ENCODE peak calls at places on chromosomes 13 and 19, in five cellular contexts. J is SK-N-SH, V is GM12878, G is HepG2, L is K562. M is an unnamed sample.
A peak's percentile ranks its signal among the peaks of the same experiment; 100 is the strongest.

GRCh38 chr13:99484405-99484981 is 16.8 kb upstream of the TM9SF2 start:
- DNase-seq in G (no peak), V (no peak), J (no peak), L (no peak), M (peak; percentile 77)

GRCh38 chr13:70967564-70967963 is 859.3 kb upstream of the KLHL1 start:
- DNase-seq in V (no peak), J (no peak), L (no peak), G (no peak), M (no peak)

GRCh38 chr13:51222510-51223283 is 499 bp downstream of the FAM124A start:
- DNase-seq in V (no peak), G (no peak), J (no peak), L (no peak), M (no peak)

GRCh38 chr13:46603165-46603603 is 50.2 kb downstream of the LRCH1 start:
- DNase-seq in J (no peak), V (no peak), G (peak; percentile 65), L (peak; percentile 18), M (no peak)

GRCh38 chr13:114212096-114212495 is 22.6 kb upstream of the CDC16 start:
- DNase-seq in L (no peak), J (no peak), V (no peak), G (no peak), M (peak; percentile 81)

GRCh38 chr13:112113851-112114250 is 46.9 kb downstream of the SOX1 start:
- DNase-seq in V (no peak), L (no peak), J (no peak), G (no peak), M (no peak)

GRCh38 chr19:45960595-45961235 is 12.9 kb downstream of the NOVA2 start:
- DNase-seq in G (no peak), V (no peak), J (peak; percentile 46), L (peak; percentile 41), M (no peak)

GRCh38 chr19:42229855-42230331 is 9.8 kb downstream of the ZNF526 start:
- DNase-seq in V (no peak), L (peak; percentile 89), G (no peak), J (no peak), M (peak; percentile 12)

GRCh38 chr13:39105110-39105509 is 66.9 kb downstream of the NHLRC3 start:
- DNase-seq in V (no peak), J (peak; percentile 3), L (no peak), G (no peak), M (no peak)

GRCh38 chr13:98372886-98373285 is 195.8 kb upstream of the RNF113B start:
- DNase-seq in J (no peak), L (no peak), G (no peak), V (no peak), M (peak; percentile 87)

GRCh38 chr19:18519962-18520847 is 1.7 kb downstream of the ELL start:
- DNase-seq in L (peak; percentile 85), J (peak; percentile 62), G (peak; percentile 95), V (no peak), M (peak; percentile 85)

GRCh38 chr13:32134241-32134801 is 102.7 kb downstream of the FRY start:
- DNase-seq in G (no peak), J (no peak), L (no peak), V (no peak), M (peak; percentile 73)

GRCh38 chr13:98842858-98843481 is 90.5 kb upstream of the SLC15A1 start:
- DNase-seq in G (peak; percentile 69), L (peak; percentile 71), V (peak; percentile 38), J (peak; percentile 72), M (peak; percentile 80)

GRCh38 chr13:52600666-52601065 is 41.6 kb upstream of the HNRNPA1L2 start:
- DNase-seq in J (no peak), V (no peak), L (no peak), G (no peak), M (no peak)

GRCh38 chr13:25137624-25137892 is 34.5 kb downstream of the AMER2 start:
- DNase-seq in G (no peak), J (no peak), V (no peak), L (no peak), M (no peak)

GRCh38 chr13:24307211-24308067 is 1.9 kb upstream of the C1QTNF9 start:
- DNase-seq in L (no peak), G (peak; percentile 17), J (no peak), V (no peak), M (no peak)

GRCh38 chr13:58620171-58620570 is 988.6 kb downstream of the PCDH17 start:
- DNase-seq in V (no peak), J (peak; percentile 21), L (no peak), G (no peak), M (no peak)

DNA sequence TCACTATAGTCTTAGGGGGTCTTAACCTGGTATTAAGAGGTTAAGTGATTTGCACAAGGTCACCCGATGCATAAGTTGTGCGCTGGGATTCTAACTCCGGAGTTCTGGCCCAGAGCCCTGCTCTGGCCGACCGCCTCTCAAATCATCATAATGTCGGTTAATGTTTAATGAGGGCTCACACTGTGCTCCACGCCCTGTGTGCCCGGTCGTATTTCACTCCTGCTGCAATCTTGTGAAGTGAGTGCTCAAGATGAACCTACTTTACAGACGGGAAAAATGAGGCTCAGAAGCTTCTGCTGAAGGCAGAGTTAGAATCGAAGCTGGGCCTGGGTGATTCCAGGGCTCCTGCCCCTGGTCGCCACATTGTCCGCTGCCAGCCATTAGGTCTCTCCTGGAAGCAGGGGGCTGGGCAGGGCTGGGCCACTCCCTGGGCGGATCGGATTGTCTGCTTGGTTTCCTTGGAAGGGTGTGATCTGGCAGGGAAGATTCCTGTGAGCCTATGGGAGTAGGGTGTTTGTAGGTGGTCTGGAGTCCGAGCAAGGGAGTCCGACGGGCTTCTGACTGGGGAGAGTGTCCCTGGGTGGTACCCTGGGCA is 1.1 kb downstream of the PAK4 start:
- DNase-seq in V (no peak), G (peak; percentile 89), J (no peak), L (no peak), M (no peak)
- TF ChIP-seq MXI1 in V (no peak), G (peak; percentile 49), J (no peak), L (no peak), M (no peak)

DNA sequence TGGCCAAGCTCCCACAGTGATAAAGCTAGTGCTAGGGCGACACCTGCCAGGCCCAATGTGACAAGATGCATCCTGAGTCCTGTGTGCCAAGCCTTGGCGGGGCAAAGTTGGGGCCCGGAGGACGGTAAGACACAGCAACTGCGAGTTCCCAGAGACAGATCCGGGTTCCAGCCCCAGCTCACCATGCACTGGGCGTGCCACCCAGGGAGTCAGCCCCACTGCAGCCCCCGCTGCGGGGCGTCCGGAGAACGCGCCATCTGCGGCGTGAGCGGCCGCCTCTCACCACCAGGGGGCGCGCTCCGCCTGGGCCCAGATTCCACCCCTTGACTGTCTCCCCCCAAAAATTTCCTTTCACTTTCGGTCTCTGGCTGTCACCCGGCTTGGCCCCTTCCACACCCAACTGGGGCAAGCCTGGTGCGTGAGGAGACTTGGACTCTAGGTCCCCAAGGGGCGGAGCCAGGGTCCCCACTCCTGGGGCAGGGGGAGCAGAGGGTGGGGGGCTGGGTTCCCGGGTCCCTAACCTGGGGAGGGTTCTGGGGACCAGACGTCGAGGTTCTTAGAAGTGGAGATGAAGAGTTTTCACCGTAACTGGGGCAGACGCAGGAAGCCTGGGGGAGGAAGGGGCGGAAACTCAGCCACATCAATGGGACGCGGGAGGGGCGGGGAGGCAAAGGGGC is at the start of gene FLT3LG:
- DNase-seq in V (no peak), G (peak; percentile 46), L (peak; percentile 87), J (peak; percentile 96), M (peak; percentile 69)
- TF ChIP-seq MXI1 in V (no peak), G (peak; percentile 59), L (no peak), J (peak; percentile 32), M (peak; percentile 72)

GRCh38 chr19:55115446-55116065 is 1.9 kb downstream of the PPP1R12C start:
- DNase-seq in G (no peak), J (peak; percentile 60), L (peak; percentile 88), V (no peak), M (peak; percentile 62)
- TF ChIP-seq MXI1 in G (no peak), J (no peak), L (no peak), V (no peak), M (no peak)

DNA sequence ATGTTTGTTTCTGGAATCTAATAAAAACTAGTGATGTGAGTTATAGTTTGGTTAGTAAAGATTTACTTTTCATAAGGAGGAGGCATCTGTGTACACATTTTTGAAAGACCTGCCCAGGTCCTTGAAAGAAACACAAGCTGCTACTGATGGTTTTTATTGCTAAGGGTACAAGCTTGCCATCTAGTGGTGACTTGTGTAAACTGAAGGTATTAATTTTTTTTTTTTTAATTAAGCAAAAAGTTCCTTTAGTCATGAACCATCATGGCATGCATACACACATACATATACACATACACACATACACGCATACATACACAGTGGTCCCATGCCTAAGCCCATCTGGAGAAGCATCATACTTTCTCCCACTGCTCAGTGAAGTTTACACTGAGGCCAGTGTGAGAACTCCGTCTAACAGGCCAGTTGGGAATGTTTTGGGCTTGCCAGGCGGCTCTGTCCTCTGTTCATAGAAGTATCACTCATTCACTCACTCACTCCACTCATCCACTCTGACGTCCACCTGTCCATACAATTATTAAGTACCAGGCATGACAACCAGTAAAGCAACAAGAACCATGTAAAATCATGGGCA is 312.5 kb downstream of the DCLK1 start:
- DNase-seq in V (no peak), G (peak; percentile 7), L (peak; percentile 14), J (peak; percentile 51), M (peak; percentile 60)
- TF ChIP-seq MXI1 in V (no peak), G (no peak), L (no peak), J (no peak), M (no peak)

DNA sequence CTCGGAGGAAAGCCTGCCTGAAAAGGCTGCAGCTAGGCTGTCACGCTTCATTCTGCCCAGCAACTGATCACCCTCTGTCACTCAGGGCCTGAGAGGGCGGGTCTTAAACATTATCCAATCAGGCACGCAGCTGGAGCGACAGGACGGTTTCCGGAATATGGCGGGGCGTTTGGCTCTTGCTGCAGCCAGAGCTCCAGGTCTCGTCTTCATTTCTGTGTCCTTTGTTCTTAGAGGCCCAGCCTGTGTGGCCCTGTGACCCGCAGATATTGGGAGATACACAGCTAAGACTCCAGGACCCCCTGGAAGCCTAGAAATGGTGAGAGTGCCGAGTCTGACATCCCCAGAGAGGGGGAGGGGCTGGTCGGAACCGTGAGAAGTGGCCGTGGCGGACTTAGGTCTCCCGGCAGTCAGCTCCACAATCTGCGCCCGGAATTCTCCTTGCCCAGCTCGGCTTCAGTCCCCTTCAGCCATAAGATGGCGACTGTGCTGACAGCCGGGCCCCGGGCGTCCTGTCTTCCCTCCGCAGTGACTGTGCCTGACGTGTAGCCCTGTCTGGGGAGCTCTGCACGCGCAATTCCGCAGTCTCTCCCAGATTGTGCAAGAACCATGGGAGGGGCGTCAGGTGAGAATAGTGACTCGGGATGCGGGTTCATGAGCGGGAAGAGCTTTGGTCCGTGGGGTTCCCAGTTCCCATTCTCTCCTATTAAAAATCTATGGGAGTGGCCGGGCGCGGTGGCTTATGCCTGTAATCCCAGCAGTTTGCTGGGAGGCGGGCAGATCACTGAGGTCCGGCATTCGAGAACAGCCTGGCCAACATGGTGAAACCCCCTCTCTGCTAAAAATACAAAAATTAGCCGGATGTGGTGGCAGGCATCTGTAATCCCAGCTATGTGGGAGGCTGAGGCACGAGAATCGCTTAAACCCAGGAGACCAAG is at the start of gene ZNF429:
- DNase-seq in V (peak; percentile 60), L (peak; percentile 96), G (peak; percentile 87), J (peak; percentile 90), M (peak; percentile 92)
- TF ChIP-seq MXI1 in V (no peak), L (no peak), G (peak; percentile 10), J (peak; percentile 87), M (peak; percentile 7)